ENCODE peak calls at places on chromosome 14, in six cellular contexts. I is hepatocyte; O is effector memory CD4-positive, alpha-beta T cell; P is left lung; T is CD8-positive, alpha-beta T cell; E is fibroblast of lung. D is an unnamed sample. For H3K36me3 and H3K4me1, the result is how much of the 10 kb centered on the place peaks cover.

GRCh38 chr14:104290756-104291122 is 152.4 kb downstream of the KIF26A start:
- DNase-seq in P (peak), E (no peak), O (no peak), I (no peak), T (no peak), D (no peak)

GRCh38 chr14:38238881-38239280 is 17.0 kb downstream of the CLEC14A start:
- DNase-seq in P (no peak), O (no peak), E (no peak), I (no peak), T (no peak), D (no peak)

GRCh38 chr14:22118894-22119477 is 445.4 kb upstream of the OR4E1 start:
- DNase-seq in T (no peak), E (peak), O (no peak), I (no peak), P (no peak), D (no peak)

GRCh38 chr14:30443368-30444007 is 115.5 kb upstream of the G2E3 start:
- DNase-seq in P (no peak), E (peak), I (peak), T (no peak), O (no peak), D (no peak)

GRCh38 chr14:105865904-105866840 is 339.8 kb downstream of the TMEM121 start:
- DNase-seq in O (no peak), T (peak), E (no peak), P (peak), I (no peak), D (no peak)

GRCh38 chr14:76168531-76168930 is 16.8 kb downstream of the GPATCH2L start:
- DNase-seq in I (no peak), O (no peak), P (no peak), E (no peak), T (no peak), D (no peak)

GRCh38 chr14:69353168-69353567 is 44.9 kb downstream of the ERH start:
- DNase-seq in I (no peak), E (no peak), T (no peak), O (no peak), P (no peak), D (no peak)

GRCh38 chr14:72609205-72609916 is 284.5 kb downstream of the DPF3 start:
- DNase-seq in E (no peak), O (no peak), I (no peak), P (no peak), T (peak), D (no peak)

GRCh38 chr14:75430106-75430505 is 2.3 kb downstream of the JDP2 start:
- DNase-seq in T (no peak), O (no peak), P (no peak), E (peak), I (peak), D (no peak)

GRCh38 chr14:58430156-58430555 is 2.6 kb downstream of the KIAA0586 start:
- DNase-seq in I (no peak), P (no peak), O (no peak), T (no peak), E (peak), D (no peak)

GRCh38 chr14:23387916-23388882 is 11.4 kb downstream of the CMTM5 start:
- DNase-seq in I (no peak), E (no peak), P (no peak), O (no peak), T (no peak), D (no peak)

GRCh38 chr14:75640876-75641275 is 19.8 kb downstream of the ERG28 start:
- DNase-seq in T (no peak), P (no peak), O (no peak), E (no peak), I (no peak), D (no peak)

GRCh38 chr14:63895510-63895909 is 42.7 kb downstream of the SYNE2 start:
- DNase-seq in E (no peak), T (no peak), I (no peak), O (no peak), P (no peak), D (no peak)

GRCh38 chr14:105368910-105369652 is 29.3 kb upstream of the TEX22 start:
- DNase-seq in I (no peak), E (no peak), T (no peak), P (no peak), O (no peak), D (no peak)

GRCh38 chr14:92600318-92601053 is 86.9 kb downstream of the RIN3 start:
- DNase-seq in P (no peak), T (peak), I (no peak), E (peak), O (no peak), D (no peak)

GRCh38 chr14:53430870-53431269 is 277.7 kb upstream of the DDHD1 start:
- DNase-seq in O (no peak), I (no peak), T (no peak), E (no peak), P (no peak), D (no peak)

GRCh38 chr14:26729851-26730250 is 132.0 kb upstream of the NOVA1 start:
- DNase-seq in T (no peak), I (no peak), E (no peak), O (no peak), P (no peak), D (no peak)

GRCh38 chr14:94345344-94346072 is 22.4 kb upstream of the SERPINA6 start:
- DNase-seq in P (no peak), O (no peak), E (peak), T (no peak), I (peak), D (no peak)

GRCh38 chr14:65840786-65841185 is 428.3 kb downstream of the FUT8 start:
- DNase-seq in O (no peak), E (peak), P (no peak), I (no peak), T (no peak), D (no peak)

GRCh38 chr14:106850913-106851825 is 1324.8 kb downstream of the TMEM121 start:
- DNase-seq in P (no peak), I (no peak), E (no peak), O (no peak), T (no peak), D (no peak)

GRCh38 chr14:70061108-70061507 is 127.6 kb downstream of the SLC8A3 start:
- DNase-seq in E (no peak), O (no peak), I (no peak), T (no peak), P (no peak), D (no peak)

GRCh38 chr14:81303258-81303935 is 82.6 kb upstream of the GTF2A1 start:
- DNase-seq in I (peak), E (no peak), P (peak), O (no peak), T (no peak), D (no peak)

GRCh38 chr14:65502676-65503124 is 90.2 kb downstream of the FUT8 start:
- DNase-seq in P (no peak), I (no peak), E (peak), O (no peak), T (no peak), D (no peak)

GRCh38 chr14:104245075-104245474 is 106.7 kb downstream of the KIF26A start:
- DNase-seq in O (no peak), P (peak), I (no peak), E (no peak), T (peak), D (no peak)

GRCh38 chr14:44149597-44149996 is 357.5 kb downstream of the FSCB start:
- DNase-seq in O (no peak), I (peak), P (no peak), T (no peak), E (peak), D (no peak)

GRCh38 chr14:32507029-32507984 is 178.2 kb downstream of the AKAP6 start:
- DNase-seq in I (no peak), P (no peak), E (peak), O (no peak), T (no peak), D (no peak)

GRCh38 chr14:69855180-69855817 is 23.9 kb upstream of the SMOC1 start:
- DNase-seq in O (no peak), E (no peak), T (no peak), I (no peak), P (no peak), D (no peak)

GRCh38 chr14:56487761-56488160 is 91.8 kb upstream of the TMEM260 start:
- DNase-seq in I (no peak), E (no peak), O (no peak), P (no peak), T (no peak), D (no peak)

GRCh38 chr14:71856199-71856919 is 75.9 kb upstream of the RGS6 start:
- DNase-seq in T (no peak), E (no peak), O (no peak), P (no peak), I (no peak), D (no peak)

GRCh38 chr14:103746706-103747105 is 31.1 kb downstream of the ZFYVE21 start:
- DNase-seq in T (no peak), P (no peak), E (no peak), I (no peak), O (no peak), D (no peak)

GRCh38 chr14:59664741-59665140 is 88.1 kb upstream of the CCDC175 start:
- DNase-seq in O (no peak), E (no peak), T (no peak), I (no peak), P (no peak), D (no peak)

GRCh38 chr14:69090187-69090789 is 62.6 kb downstream of the DCAF5 start:
- DNase-seq in T (peak), P (no peak), E (peak), O (no peak), I (peak), D (no peak)

GRCh38 chr14:33040548-33041140 is 102.0 kb downstream of the NPAS3 start:
- DNase-seq in E (no peak), T (no peak), O (no peak), I (no peak), P (no peak), D (no peak)

GRCh38 chr14:95452176-95452889 is 64.1 kb downstream of the SYNE3 start:
- DNase-seq in I (no peak), E (peak), O (no peak), P (no peak), T (no peak), D (no peak)

GRCh38 chr14:103052407-103052806 is 4.9 kb downstream of the CDC42BPB start:
- DNase-seq in E (no peak), O (no peak), T (no peak), P (no peak), I (no peak), D (no peak)

GRCh38 chr14:99075771-99076370 is 196.1 kb downstream of the BCL11B start:
- DNase-seq in T (peak), E (no peak), I (no peak), O (no peak), P (no peak), D (no peak)
- H3K36me3 ChIP-seq in T (under half), E (under half), I (under half), O (under half), P (under half), D (under half)

GRCh38 chr14:74402264-74403251 is 23.5 kb downstream of the SYNDIG1L start:
- DNase-seq in E (no peak), P (no peak), T (no peak), O (no peak), I (no peak), D (no peak)
- H3K4me1 ChIP-seq in E (under half), P (under half), T (under half), O (under half), I (under half), D (under half)

GRCh38 chr14:55348766-55349453 is 62.7 kb downstream of the ATG14 start:
- DNase-seq in O (no peak), T (no peak), E (no peak), I (no peak), P (no peak), D (no peak)
- H3K4me3 ChIP-seq in O (no peak), T (no peak), E (no peak), I (no peak), P (no peak), D (no peak)

DNA sequence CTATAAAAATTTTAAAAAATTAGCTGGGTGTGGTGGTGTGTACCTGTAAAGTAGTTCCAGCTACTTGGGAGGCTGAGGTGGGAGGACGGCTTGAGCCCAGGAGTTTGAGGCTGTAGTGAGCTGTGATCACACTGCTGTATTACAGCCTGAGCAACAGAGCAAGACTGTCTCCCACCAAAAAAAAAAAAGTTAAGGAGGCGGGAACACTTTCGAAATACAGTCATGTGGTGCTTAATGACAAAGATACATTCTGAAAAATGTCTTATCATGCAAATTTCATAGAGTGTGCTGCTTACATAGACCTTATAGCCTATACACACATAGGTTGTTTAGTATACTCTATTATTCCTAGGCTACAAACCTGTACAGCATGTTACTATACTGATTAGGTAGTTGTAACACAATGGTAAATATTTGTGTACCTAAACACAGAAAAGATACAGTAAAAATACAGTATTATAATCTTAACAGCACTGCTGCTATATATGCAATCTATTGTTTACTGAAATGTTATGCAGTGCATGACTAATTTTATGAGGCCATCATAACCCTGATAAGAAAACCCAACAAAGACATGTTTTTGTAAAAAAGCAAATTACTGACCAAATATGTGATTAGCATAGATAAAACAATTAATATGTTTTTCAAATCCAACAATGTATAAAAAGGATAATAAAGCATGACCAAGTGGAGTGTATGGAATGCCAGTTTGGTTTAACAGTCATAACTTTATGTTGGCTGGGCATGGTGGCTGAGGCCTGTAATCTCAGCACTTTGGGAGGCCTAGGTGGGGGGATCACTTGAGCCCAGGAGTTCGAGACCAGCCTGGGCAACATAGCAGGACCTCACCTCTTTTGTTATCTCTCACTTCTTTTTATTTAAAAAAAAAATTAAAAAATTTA is 11.4 kb downstream of the EIF2S1 start:
- DNase-seq in O (no peak), E (peak), P (no peak), T (no peak), I (no peak), D (no peak)
- H3K36me3 ChIP-seq in O (half or more), E (under half), P (under half), T (under half), I (under half), D (half or more)

GRCh38 chr14:39315859-39316444 is 82.2 kb downstream of the MIA2 start:
- DNase-seq in T (no peak), E (no peak), I (no peak), O (no peak), P (no peak), D (no peak)
- H3K4me1 ChIP-seq in T (under half), E (under half), I (under half), O (under half), P (under half), D (under half)

GRCh38 chr14:50758945-50759344 is 72.0 kb downstream of the NIN start:
- DNase-seq in O (no peak), T (no peak), E (no peak), I (no peak), P (no peak), D (no peak)
- H3K4me3 ChIP-seq in O (no peak), T (no peak), E (no peak), I (no peak), P (no peak), D (no peak)

GRCh38 chr14:91186515-91187066 is 57.9 kb downstream of the GPR68 start:
- DNase-seq in T (no peak), O (no peak), I (no peak), P (no peak), E (peak), D (no peak)
- H3K36me3 ChIP-seq in T (under half), O (half or more), I (under half), P (under half), E (under half), D (under half)

D was measured in CD8-positive, alpha-beta memory T cell.